ENCODE peak calls at places on chromosomes 12 and 14, in five cellular contexts. F is heart right ventricle, R is upper lobe of left lung, E is pancreas, N is GM12878. J is an unnamed sample.
A peak's percentile ranks its signal among the peaks of the same experiment; 100 is the strongest.

GRCh38 chr14:92626041-92626440 is 112.5 kb downstream of the RIN3 start:
- DNase-seq in F (no peak), R (no peak), E (no peak), N (no peak), J (no peak)

GRCh38 chr12:58906917-58907316 is 13.4 kb downstream of the LRIG3 start:
- DNase-seq in F (no peak), R (no peak), E (no peak), N (no peak), J (no peak)

GRCh38 chr12:50257226-50258166 is 25.8 kb downstream of the LIMA1 start:
- DNase-seq in F (peak; percentile 36), R (peak; percentile 26), E (no peak), N (no peak), J (no peak)

GRCh38 chr14:101103321-101103901 is 199.9 kb upstream of the RTL1 start:
- DNase-seq in F (no peak), R (peak; percentile 18), E (no peak), N (no peak), J (no peak)

GRCh38 chr14:23895480-23895879 is 58.1 kb upstream of the DHRS4 start:
- DNase-seq in F (no peak), R (no peak), E (no peak), N (no peak), J (no peak)

GRCh38 chr14:29926701-29927595 is 699 bp downstream of the PRKD1 start:
- DNase-seq in F (peak; percentile 43), R (peak; percentile 47), E (peak; percentile 72), N (no peak), J (no peak)

GRCh38 chr12:53652366-53652765 is 23.5 kb downstream of the ATP5MC2 start:
- DNase-seq in F (no peak), R (no peak), E (no peak), N (no peak), J (no peak)

GRCh38 chr14:104315169-104315568 is 176.8 kb downstream of the KIF26A start:
- DNase-seq in F (no peak), R (peak; percentile 15), E (no peak), N (no peak), J (no peak)

GRCh38 chr12:99147150-99147549 is 500.4 kb upstream of the GARIN6 start:
- DNase-seq in F (no peak), R (no peak), E (no peak), N (no peak), J (no peak)

GRCh38 chr12:10853746-10854145 is 4.5 kb upstream of the PRR4 start:
- DNase-seq in F (no peak), R (no peak), E (no peak), N (no peak), J (no peak)

GRCh38 chr12:32024884-32025599 is 65.8 kb downstream of the RESF1 start:
- DNase-seq in F (no peak), R (no peak), E (no peak), N (no peak), J (no peak)

GRCh38 chr12:89427508-89428156 is 75.3 kb upstream of the DUSP6 start:
- DNase-seq in F (no peak), R (no peak), E (no peak), N (peak; percentile 7), J (no peak)

GRCh38 chr12:132610896-132611602 is 667 bp upstream of the LRCOL1 start:
- DNase-seq in F (no peak), R (no peak), E (no peak), N (no peak), J (no peak)

GRCh38 chr12:123131291-123131831 is 19.5 kb downstream of the PITPNM2 start:
- DNase-seq in F (no peak), R (no peak), E (no peak), N (no peak), J (no peak)

GRCh38 chr12:123121670-123122069 is 29.2 kb downstream of the PITPNM2 start:
- DNase-seq in F (no peak), R (no peak), E (no peak), N (no peak), J (no peak)

GRCh38 chr12:123129651-123130050 is 21.2 kb downstream of the PITPNM2 start:
- DNase-seq in F (no peak), R (no peak), E (no peak), N (no peak), J (no peak)

GRCh38 chr12:123122649-123123048 is 28.2 kb downstream of the PITPNM2 start:
- DNase-seq in F (no peak), R (no peak), E (no peak), N (no peak), J (no peak)

DNA sequence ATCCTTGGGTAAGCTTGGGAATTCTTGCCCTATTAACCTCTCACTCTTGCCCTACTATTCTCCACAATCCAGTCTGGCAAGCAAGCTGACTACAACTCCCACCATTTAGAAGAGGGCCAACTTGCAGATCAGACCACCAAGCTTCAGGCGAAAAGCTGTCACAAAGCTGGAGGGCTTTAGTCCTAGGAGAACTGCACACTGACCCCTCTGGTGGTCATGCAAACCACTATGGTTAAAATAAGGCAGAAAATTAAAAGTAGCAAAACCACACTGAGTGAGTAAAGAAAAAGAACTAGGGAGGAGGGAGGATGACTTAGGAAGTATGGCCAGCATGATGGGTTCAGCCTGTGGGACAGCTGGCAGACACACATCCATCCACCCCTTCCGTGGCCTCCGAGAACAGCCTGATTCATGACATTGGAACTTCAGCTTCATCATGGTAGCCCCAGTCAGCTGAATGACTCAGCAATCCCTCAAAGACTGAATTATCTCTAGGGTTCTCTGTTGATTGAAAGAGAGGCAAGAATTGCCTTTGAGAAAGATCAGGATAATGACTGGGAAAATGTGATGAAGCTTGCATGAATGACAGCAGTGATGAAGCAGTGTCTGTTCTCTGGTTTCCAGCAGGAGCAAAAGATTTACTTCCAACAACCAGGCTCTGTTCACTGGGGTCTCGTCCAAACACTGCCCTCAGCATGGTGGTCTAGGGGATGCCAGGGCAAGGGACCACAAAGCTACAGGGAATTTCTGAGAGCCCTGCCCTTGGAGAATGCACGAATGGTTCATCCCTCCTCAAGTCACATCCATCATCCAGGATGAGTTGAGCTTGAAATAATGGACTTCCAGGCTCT is 24.4 kb downstream of the PITPNM2 start:
- DNase-seq in F (no peak), R (no peak), E (no peak), N (no peak), J (peak; percentile 83)
- TF ChIP-seq CTCF in F (no peak), R (no peak), E (no peak), N (no peak), J (no peak)

GRCh38 chr12:120115692-120116442 is 686 bp downstream of the RAB35 start:
- DNase-seq in F (no peak), R (peak; percentile 42), E (peak; percentile 51), N (no peak), J (no peak)

GRCh38 chr12:120116443-120116791 is at the start of gene RAB35:
- DNase-seq in F (no peak), R (no peak), E (no peak), N (no peak), J (no peak)

GRCh38 chr12:120117961-120118709 is 1.6 kb upstream of the RAB35 start:
- DNase-seq in F (no peak), R (no peak), E (no peak), N (no peak), J (no peak)

GRCh38 chr12:120116792-120117651 is 469 bp upstream of the RAB35 start:
- DNase-seq in F (peak; percentile 95), R (peak; percentile 94), E (peak; percentile 97), N (no peak), J (peak; percentile 72)

DNA sequence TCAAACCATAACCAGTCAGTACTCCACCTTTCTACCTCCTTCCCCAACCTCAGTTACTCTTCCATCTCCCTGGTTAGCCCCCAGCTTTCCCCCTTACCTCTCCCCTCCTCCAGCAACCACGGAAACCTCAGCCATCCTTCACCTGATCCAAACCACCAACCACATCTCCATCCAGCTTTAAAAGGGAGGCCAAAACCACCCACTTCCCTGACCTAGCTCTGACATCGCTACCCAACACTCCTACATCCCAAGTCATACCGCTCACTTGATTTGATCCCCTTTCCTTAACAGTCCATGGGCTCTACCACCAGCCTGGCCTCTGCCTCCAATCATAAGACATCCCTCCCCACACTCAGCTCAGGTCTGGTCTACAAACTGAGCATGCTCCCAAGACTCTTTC is 1.5 kb downstream of the RAB35 start:
- DNase-seq in F (no peak), R (no peak), E (no peak), N (no peak), J (no peak)
- H3K4me1 ChIP-seq in F (peaks cover 63% of the 10 kb centered on the region), R (peaks cover 45% of the 10 kb centered on the region), E (no peaks in the 10 kb centered on the region), N (peaks cover 56% of the 10 kb centered on the region), J (peaks cover 37% of the 10 kb centered on the region)

GRCh38 chr14:85154714-85155113 is 375.2 kb upstream of the FLRT2 start:
- DNase-seq in F (no peak), R (no peak), E (no peak), N (no peak), J (no peak)
- TF ChIP-seq CTCF in F (no peak), R (no peak), E (no peak), N (no peak), J (no peak)

GRCh38 chr12:62700091-62700490 is 233.5 kb downstream of the MON2 start:
- DNase-seq in F (no peak), R (no peak), E (no peak), N (no peak), J (no peak)

GRCh38 chr12:62701492-62701891 is 233.5 kb downstream of the PPM1H start:
- DNase-seq in F (no peak), R (no peak), E (no peak), N (no peak), J (no peak)

GRCh38 chr12:62698701-62699101 is 232.1 kb downstream of the MON2 start:
- DNase-seq in F (no peak), R (no peak), E (no peak), N (no peak), J (no peak)

GRCh38 chr12:62697893-62698292 is 231.3 kb downstream of the MON2 start:
- DNase-seq in F (no peak), R (no peak), E (no peak), N (no peak), J (no peak)

DNA sequence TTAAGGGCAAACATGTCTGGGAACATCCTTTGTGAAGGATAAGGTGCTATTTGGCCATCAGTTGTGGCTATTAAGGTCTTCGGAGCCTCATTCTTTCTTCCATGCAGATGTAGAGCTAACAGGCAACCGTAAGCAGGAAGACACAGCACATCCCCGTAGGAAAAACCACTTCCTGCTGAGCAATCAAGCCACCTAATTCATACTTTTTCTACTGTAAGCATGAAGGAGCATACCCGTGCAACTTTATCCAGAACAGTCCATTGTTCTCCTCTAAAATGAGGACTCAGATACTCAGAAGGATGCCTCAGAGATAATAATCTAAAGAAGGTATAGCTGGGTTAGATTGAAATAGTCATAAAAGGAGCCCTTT is 232.0 kb downstream of the PPM1H start:
- DNase-seq in F (no peak), R (no peak), E (no peak), N (no peak), J (no peak)
- H3K4me1 ChIP-seq in F (peaks cover 33% of the 10 kb centered on the region), R (peaks cover 13% of the 10 kb centered on the region), E (no peaks in the 10 kb centered on the region), N (no peaks in the 10 kb centered on the region), J (peaks cover 22% of the 10 kb centered on the region)